ENCODE peak calls at places on chromosomes 2 and 18, in eight cellular contexts. One of them, this sample, is unnamed.
A peak's percentile ranks its signal among the peaks of the same experiment; 100 is the strongest.

GRCh38 chr2:26648516-26648915 is 7.3 kb upstream of the CIB4 start:
- DNase-seq in cardiac muscle cell: no peak
- DNase-seq in SK-N-SH: no peak
- DNase-seq in KBM-7: no peak
- DNase-seq in progenitor cell of endocrine pancreas: no peak
- DNase-seq in activated effector memory CD4-positive, alpha-beta T cell treated with anti-CD3 and anti-CD28 coated beads, Interleukin-2, amount 50 U/mL, for 16 hours: no peak
- DNase-seq in stimulated activated CD8-positive, alpha-beta memory T cell treated with anti-CD3 and anti-CD28 coated beads, Interleukin-15, amount 100 ng/mL, for 48 hours: no peak
- DNase-seq in EL: no peak
- DNase-seq in this sample: no peak

GRCh38 chr18:76348267-76349066 is 146.6 kb downstream of the ZNF516 start:
- DNase-seq in cardiac muscle cell: no peak
- DNase-seq in SK-N-SH: no peak
- DNase-seq in KBM-7: no peak
- DNase-seq in progenitor cell of endocrine pancreas: peak; percentile 43
- DNase-seq in activated effector memory CD4-positive, alpha-beta T cell treated with anti-CD3 and anti-CD28 coated beads, Interleukin-2, amount 50 U/mL, for 16 hours: no peak
- DNase-seq in stimulated activated CD8-positive, alpha-beta memory T cell treated with anti-CD3 and anti-CD28 coated beads, Interleukin-15, amount 100 ng/mL, for 48 hours: no peak
- DNase-seq in EL: no peak
- DNase-seq in this sample: no peak

GRCh38 chr18:57026316-57026715 is 120.6 kb upstream of the BOD1L2 start:
- DNase-seq in cardiac muscle cell: no peak
- DNase-seq in SK-N-SH: no peak
- DNase-seq in KBM-7: no peak
- DNase-seq in progenitor cell of endocrine pancreas: no peak
- DNase-seq in activated effector memory CD4-positive, alpha-beta T cell treated with anti-CD3 and anti-CD28 coated beads, Interleukin-2, amount 50 U/mL, for 16 hours: no peak
- DNase-seq in stimulated activated CD8-positive, alpha-beta memory T cell treated with anti-CD3 and anti-CD28 coated beads, Interleukin-15, amount 100 ng/mL, for 48 hours: no peak
- DNase-seq in EL: peak; percentile 8
- DNase-seq in this sample: no peak

GRCh38 chr2:133768261-133769021 is 200.2 kb upstream of the NCKAP5 start:
- DNase-seq in cardiac muscle cell: no peak
- DNase-seq in SK-N-SH: no peak
- DNase-seq in KBM-7: no peak
- DNase-seq in progenitor cell of endocrine pancreas: no peak
- DNase-seq in activated effector memory CD4-positive, alpha-beta T cell treated with anti-CD3 and anti-CD28 coated beads, Interleukin-2, amount 50 U/mL, for 16 hours: no peak
- DNase-seq in stimulated activated CD8-positive, alpha-beta memory T cell treated with anti-CD3 and anti-CD28 coated beads, Interleukin-15, amount 100 ng/mL, for 48 hours: no peak
- DNase-seq in EL: no peak
- DNase-seq in this sample: no peak

GRCh38 chr2:187056416-187057333 is 207.7 kb upstream of the ZSWIM2 start:
- DNase-seq in cardiac muscle cell: no peak
- DNase-seq in SK-N-SH: no peak
- DNase-seq in KBM-7: no peak
- DNase-seq in progenitor cell of endocrine pancreas: no peak
- DNase-seq in activated effector memory CD4-positive, alpha-beta T cell treated with anti-CD3 and anti-CD28 coated beads, Interleukin-2, amount 50 U/mL, for 16 hours: no peak
- DNase-seq in stimulated activated CD8-positive, alpha-beta memory T cell treated with anti-CD3 and anti-CD28 coated beads, Interleukin-15, amount 100 ng/mL, for 48 hours: no peak
- DNase-seq in EL: no peak
- DNase-seq in this sample: no peak

GRCh38 chr2:236826727-236827126 is 257.1 kb downstream of the ACKR3 start:
- DNase-seq in cardiac muscle cell: no peak
- DNase-seq in SK-N-SH: no peak
- DNase-seq in KBM-7: no peak
- DNase-seq in progenitor cell of endocrine pancreas: no peak
- DNase-seq in activated effector memory CD4-positive, alpha-beta T cell treated with anti-CD3 and anti-CD28 coated beads, Interleukin-2, amount 50 U/mL, for 16 hours: no peak
- DNase-seq in stimulated activated CD8-positive, alpha-beta memory T cell treated with anti-CD3 and anti-CD28 coated beads, Interleukin-15, amount 100 ng/mL, for 48 hours: no peak
- DNase-seq in EL: no peak
- DNase-seq in this sample: no peak

GRCh38 chr2:3638456-3638810 is 19.6 kb upstream of the ALLC start:
- DNase-seq in cardiac muscle cell: no peak
- DNase-seq in SK-N-SH: no peak
- DNase-seq in KBM-7: no peak
- DNase-seq in progenitor cell of endocrine pancreas: no peak
- DNase-seq in activated effector memory CD4-positive, alpha-beta T cell treated with anti-CD3 and anti-CD28 coated beads, Interleukin-2, amount 50 U/mL, for 16 hours: no peak
- DNase-seq in stimulated activated CD8-positive, alpha-beta memory T cell treated with anti-CD3 and anti-CD28 coated beads, Interleukin-15, amount 100 ng/mL, for 48 hours: no peak
- DNase-seq in EL: no peak
- DNase-seq in this sample: no peak

GRCh38 chr18:79687806-79688205 is 8.2 kb downstream of the CTDP1 start:
- DNase-seq in cardiac muscle cell: no peak
- DNase-seq in SK-N-SH: peak; percentile 6
- DNase-seq in KBM-7: no peak
- DNase-seq in progenitor cell of endocrine pancreas: no peak
- DNase-seq in activated effector memory CD4-positive, alpha-beta T cell treated with anti-CD3 and anti-CD28 coated beads, Interleukin-2, amount 50 U/mL, for 16 hours: no peak
- DNase-seq in stimulated activated CD8-positive, alpha-beta memory T cell treated with anti-CD3 and anti-CD28 coated beads, Interleukin-15, amount 100 ng/mL, for 48 hours: no peak
- DNase-seq in EL: peak; percentile 42
- DNase-seq in this sample: no peak

GRCh38 chr2:218727502-218728165 is 17.0 kb downstream of the TTLL4 start:
- DNase-seq in cardiac muscle cell: no peak
- DNase-seq in SK-N-SH: no peak
- DNase-seq in KBM-7: peak; percentile 50
- DNase-seq in progenitor cell of endocrine pancreas: no peak
- DNase-seq in activated effector memory CD4-positive, alpha-beta T cell treated with anti-CD3 and anti-CD28 coated beads, Interleukin-2, amount 50 U/mL, for 16 hours: no peak
- DNase-seq in stimulated activated CD8-positive, alpha-beta memory T cell treated with anti-CD3 and anti-CD28 coated beads, Interleukin-15, amount 100 ng/mL, for 48 hours: no peak
- DNase-seq in EL: peak; percentile 44
- DNase-seq in this sample: no peak

GRCh38 chr18:12657048-12657848 is 659 bp downstream of the SPIRE1 start:
- DNase-seq in cardiac muscle cell: peak; percentile 72
- DNase-seq in SK-N-SH: peak; percentile 78
- DNase-seq in KBM-7: peak; percentile 31
- DNase-seq in progenitor cell of endocrine pancreas: peak; percentile 24
- DNase-seq in activated effector memory CD4-positive, alpha-beta T cell treated with anti-CD3 and anti-CD28 coated beads, Interleukin-2, amount 50 U/mL, for 16 hours: peak; percentile 70
- DNase-seq in stimulated activated CD8-positive, alpha-beta memory T cell treated with anti-CD3 and anti-CD28 coated beads, Interleukin-15, amount 100 ng/mL, for 48 hours: peak; percentile 8
- DNase-seq in EL: peak; percentile 56
- DNase-seq in this sample: peak; percentile 62

GRCh38 chr2:46844443-46844842 is 71.2 kb downstream of the MCFD2 start:
- DNase-seq in cardiac muscle cell: no peak
- DNase-seq in SK-N-SH: no peak
- DNase-seq in KBM-7: no peak
- DNase-seq in progenitor cell of endocrine pancreas: no peak
- DNase-seq in activated effector memory CD4-positive, alpha-beta T cell treated with anti-CD3 and anti-CD28 coated beads, Interleukin-2, amount 50 U/mL, for 16 hours: no peak
- DNase-seq in stimulated activated CD8-positive, alpha-beta memory T cell treated with anti-CD3 and anti-CD28 coated beads, Interleukin-15, amount 100 ng/mL, for 48 hours: no peak
- DNase-seq in EL: no peak
- DNase-seq in this sample: no peak

GRCh38 chr18:54878057-54878661 is 49.9 kb downstream of the RAB27B start:
- DNase-seq in cardiac muscle cell: no peak
- DNase-seq in SK-N-SH: no peak
- DNase-seq in KBM-7: no peak
- DNase-seq in progenitor cell of endocrine pancreas: no peak
- DNase-seq in activated effector memory CD4-positive, alpha-beta T cell treated with anti-CD3 and anti-CD28 coated beads, Interleukin-2, amount 50 U/mL, for 16 hours: no peak
- DNase-seq in stimulated activated CD8-positive, alpha-beta memory T cell treated with anti-CD3 and anti-CD28 coated beads, Interleukin-15, amount 100 ng/mL, for 48 hours: no peak
- DNase-seq in EL: no peak
- DNase-seq in this sample: no peak

GRCh38 chr18:72672364-72673151 is 128.4 kb upstream of the CBLN2 start:
- DNase-seq in cardiac muscle cell: peak; percentile 57
- DNase-seq in SK-N-SH: peak; percentile 60
- DNase-seq in KBM-7: peak; percentile 46
- DNase-seq in progenitor cell of endocrine pancreas: no peak
- DNase-seq in activated effector memory CD4-positive, alpha-beta T cell treated with anti-CD3 and anti-CD28 coated beads, Interleukin-2, amount 50 U/mL, for 16 hours: no peak
- DNase-seq in stimulated activated CD8-positive, alpha-beta memory T cell treated with anti-CD3 and anti-CD28 coated beads, Interleukin-15, amount 100 ng/mL, for 48 hours: no peak
- DNase-seq in EL: peak; percentile 14
- DNase-seq in this sample: peak; percentile 24

This sample was measured in HuH-7.